ENCODE peak calls at places on chromosomes 1 and 21, in eight cellular contexts. L is Peyer's patch, A is body of pancreas, H is tibial artery, I is D721Med, K is D341Med, S is hypothalamus, C is activated T-helper 1 cell treated with Interleukin-2 at 50 U/mL for 16 hours. D is an unnamed sample.

GRCh38 chr1:170395149-170395548 is 136.8 kb upstream of the GORAB start:
- DNase-seq in K (no peak), H (no peak), I (no peak), S (no peak), A (no peak), L (no peak), C (no peak), D (no peak)

GRCh38 chr21:14116080-14116481 is 94.7 kb downstream of the LIPI start:
- DNase-seq in A (no peak), I (no peak), C (no peak), K (no peak), S (no peak), L (no peak), H (no peak), D (no peak)

GRCh38 chr1:243407284-243408018 is 151.6 kb downstream of the SDCCAG8 start:
- DNase-seq in H (no peak), I (no peak), C (no peak), A (no peak), K (no peak), S (no peak), L (no peak), D (no peak)

GRCh38 chr21:44253832-44254700 is 7.6 kb downstream of the DNMT3L start:
- DNase-seq in A (no peak), I (no peak), C (no peak), K (peak; percentile 36), H (peak; percentile 61), S (no peak), L (no peak), D (no peak)

GRCh38 chr1:97385536-97385935 is 535.3 kb downstream of the DPYD start:
- DNase-seq in K (no peak), S (no peak), C (no peak), H (no peak), I (no peak), L (no peak), A (no peak), D (no peak)

GRCh38 chr1:4598561-4598960 is 55.8 kb upstream of the AJAP1 start:
- DNase-seq in S (no peak), K (no peak), C (no peak), H (peak; percentile 17), A (no peak), I (no peak), L (no peak), D (no peak)

GRCh38 chr1:85274969-85275453 is 1.4 kb downstream of the BCL10 start:
- DNase-seq in S (no peak), L (no peak), H (no peak), K (no peak), C (no peak), I (no peak), A (no peak), D (peak; percentile 81)

GRCh38 chr1:118973536-118974160 is 14.5 kb downstream of the TBX15 start:
- DNase-seq in L (no peak), S (no peak), H (peak; percentile 82), I (no peak), C (no peak), A (no peak), K (no peak), D (no peak)

GRCh38 chr1:110875216-110875731 is 2.3 kb downstream of the CD53 start:
- DNase-seq in I (no peak), K (no peak), S (no peak), A (no peak), C (peak; percentile 25), H (no peak), L (peak; percentile 80), D (no peak)

GRCh38 chr1:34915521-34915920 is 13.9 kb downstream of the DLGAP3 start:
- DNase-seq in S (no peak), H (no peak), A (no peak), C (no peak), L (no peak), I (no peak), K (no peak), D (no peak)

GRCh38 chr1:10389271-10389973 is 9.4 kb upstream of the PGD start:
- DNase-seq in H (no peak), S (no peak), A (no peak), L (no peak), C (no peak), K (no peak), I (no peak), D (no peak)

GRCh38 chr1:205648212-205648910 is 16.6 kb upstream of the ELK4 start:
- DNase-seq in S (no peak), H (no peak), A (no peak), I (no peak), K (no peak), C (no peak), L (no peak), D (no peak)

GRCh38 chr1:245888809-245889208 is 618.3 kb downstream of the SMYD3 start:
- DNase-seq in H (no peak), A (no peak), I (no peak), L (no peak), S (no peak), C (no peak), K (no peak), D (no peak)

GRCh38 chr1:73839922-73840321 is 358.1 kb downstream of the LRRIQ3 start:
- DNase-seq in A (no peak), S (no peak), L (no peak), C (no peak), H (no peak), I (no peak), K (peak; percentile 25), D (peak; percentile 18)

GRCh38 chr21:42513985-42514882 is 582 bp downstream of the SLC37A1 start:
- DNase-seq in L (peak; percentile 42), I (no peak), S (no peak), A (peak; percentile 63), H (peak; percentile 66), K (peak; percentile 82), C (peak; percentile 36), D (peak; percentile 52)

GRCh38 chr1:204348722-204349121 is 11.0 kb downstream of the PLEKHA6 start:
- DNase-seq in H (peak; percentile 82), I (peak; percentile 69), A (no peak), C (no peak), K (no peak), L (no peak), S (no peak), D (peak; percentile 8)

GRCh38 chr1:171645553-171646336 is 6.7 kb downstream of the MYOC start:
- DNase-seq in I (no peak), S (no peak), K (no peak), C (no peak), L (no peak), H (peak; percentile 91), A (peak; percentile 18), D (no peak)

GRCh38 chr1:234231061-234231892 is 142.0 kb upstream of the COA6 start:
- DNase-seq in L (no peak), S (no peak), K (no peak), I (no peak), C (no peak), H (no peak), A (no peak), D (no peak)

GRCh38 chr1:246291141-246291540 is 215.9 kb downstream of the SMYD3 start:
- DNase-seq in C (no peak), A (no peak), K (no peak), I (no peak), S (no peak), H (no peak), L (no peak), D (no peak)

GRCh38 chr21:23725576-23725975 is 1881.7 kb downstream of the MRPL39 start:
- DNase-seq in S (no peak), A (no peak), H (no peak), C (no peak), I (no peak), L (no peak), K (peak; percentile 28), D (no peak)

GRCh38 chr1:216905052-216905580 is 181.9 kb upstream of the ESRRG start:
- DNase-seq in C (no peak), K (no peak), I (no peak), A (no peak), L (no peak), S (no peak), H (no peak), D (no peak)

GRCh38 chr1:35568975-35569395 is 4.1 kb upstream of the TFAP2E start:
- DNase-seq in A (peak; percentile 74), K (peak; percentile 83), L (peak; percentile 61), C (peak; percentile 45), S (no peak), H (no peak), I (peak; percentile 86), D (peak; percentile 59)

GRCh38 chr1:4585216-4585615 is 69.2 kb upstream of the AJAP1 start:
- DNase-seq in H (peak; percentile 34), S (no peak), K (peak; percentile 54), C (peak; percentile 12), I (no peak), A (peak; percentile 26), L (no peak), D (no peak)

GRCh38 chr1:40898434-40898900 is 36.3 kb upstream of the CITED4 start:
- DNase-seq in I (no peak), L (no peak), K (no peak), A (peak; percentile 24), C (no peak), S (no peak), H (no peak), D (peak; percentile 7)

GRCh38 chr21:39098696-39099111 is 84.5 kb downstream of the PSMG1 start:
- DNase-seq in I (no peak), C (no peak), A (no peak), L (no peak), H (peak; percentile 45), K (no peak), S (no peak), D (no peak)

GRCh38 chr1:232149302-232150201 is 480.4 kb downstream of the SIPA1L2 start:
- DNase-seq in S (no peak), L (no peak), C (no peak), A (no peak), K (no peak), I (no peak), H (no peak), D (peak; percentile 28)

GRCh38 chr1:147641695-147642592 is 28.4 kb downstream of the ACP6 start:
- DNase-seq in A (peak; percentile 59), I (no peak), S (no peak), C (peak; percentile 9), L (peak; percentile 30), K (peak; percentile 73), H (no peak), D (peak; percentile 39)

GRCh38 chr21:33026299-33026858 is 644 bp downstream of the OLIG2 start:
- DNase-seq in H (no peak), I (no peak), A (no peak), C (no peak), S (no peak), K (no peak), L (no peak), D (no peak)

GRCh38 chr1:189205863-189206262 is 1271.8 kb downstream of the BRINP3 start:
- DNase-seq in L (no peak), H (no peak), A (no peak), C (no peak), K (no peak), S (no peak), I (no peak), D (no peak)

GRCh38 chr1:22658385-22659163 is 5.5 kb downstream of the C1QB start:
- DNase-seq in A (no peak), L (no peak), K (no peak), S (no peak), C (no peak), I (no peak), H (no peak), D (no peak)

GRCh38 chr1:38885092-38885491 is 3.7 kb upstream of the GJA9 start:
- DNase-seq in S (no peak), I (no peak), C (no peak), A (no peak), K (no peak), H (no peak), L (no peak), D (no peak)

GRCh38 chr1:160454371-160455152 is 54.2 kb downstream of the VANGL2 start:
- DNase-seq in A (no peak), K (no peak), S (no peak), H (no peak), C (no peak), L (no peak), I (no peak), D (no peak)

GRCh38 chr1:111581166-111581565 is 38.4 kb upstream of the RAP1A start:
- DNase-seq in L (no peak), H (no peak), I (no peak), K (no peak), C (no peak), A (no peak), S (no peak), D (no peak)

GRCh38 chr21:35149698-35150097 is 100.6 kb upstream of the RUNX1 start:
- DNase-seq in A (no peak), S (no peak), K (no peak), H (no peak), C (no peak), L (no peak), I (no peak), D (no peak)